ENCODE peak calls at places on chromosomes 1 and 21, in ten cellular contexts. H, Y, T, K, E, I, F, W, V and J are unnamed samples.

GRCh38 chr1:41486053-41486891 is 1.8 kb upstream of the EDN2 start:
- DNase-seq in H (no peak), Y (no peak), T (peak), K (no peak), E (no peak), I (no peak), F (no peak), W (no peak), V (no peak), J (no peak)

GRCh38 chr1:189859385-189859977 is 618.2 kb downstream of the BRINP3 start:
- DNase-seq in H (peak), Y (no peak), T (no peak), K (no peak), E (no peak), I (no peak), F (no peak), W (peak), V (no peak), J (peak)

GRCh38 chr1:119008483-119009299 is 20.5 kb upstream of the TBX15 start:
- DNase-seq in H (no peak), Y (no peak), T (peak), K (peak), E (peak), I (no peak), F (no peak), W (peak), V (peak), J (no peak)

GRCh38 chr1:152186556-152187285 is 27.7 kb upstream of the RPTN start:
- DNase-seq in H (no peak), Y (no peak), T (no peak), K (no peak), E (no peak), I (no peak), F (no peak), W (no peak), V (no peak), J (no peak)

GRCh38 chr1:214439352-214440119 is 111.9 kb downstream of the PTPN14 start:
- DNase-seq in H (no peak), Y (no peak), T (peak), K (no peak), E (peak), I (peak), F (no peak), W (peak), V (no peak), J (no peak)

GRCh38 chr1:227328405-227329019 is 10.2 kb upstream of the CDC42BPA start:
- DNase-seq in H (no peak), Y (no peak), T (no peak), K (no peak), E (no peak), I (no peak), F (no peak), W (no peak), V (no peak), J (no peak)

GRCh38 chr1:64489707-64490106 is 19.8 kb downstream of the CACHD1 start:
- DNase-seq in H (no peak), Y (no peak), T (no peak), K (no peak), E (no peak), I (no peak), F (no peak), W (no peak), V (no peak), J (no peak)

GRCh38 chr1:111754964-111755320 is 759 bp upstream of the DDX20 start:
- DNase-seq in H (peak), Y (no peak), T (peak), K (peak), E (no peak), I (no peak), F (no peak), W (no peak), V (peak), J (peak)

GRCh38 chr1:228463559-228464455 is 23.4 kb upstream of the RNF187 start:
- DNase-seq in H (peak), Y (no peak), T (peak), K (no peak), E (no peak), I (peak), F (peak), W (peak), V (no peak), J (peak)

GRCh38 chr1:69794831-69795230 is 227.1 kb downstream of the LRRC7 start:
- DNase-seq in H (no peak), Y (no peak), T (no peak), K (peak), E (no peak), I (no peak), F (no peak), W (no peak), V (no peak), J (no peak)

GRCh38 chr1:54312874-54313316 is 93.3 kb downstream of the SSBP3 start:
- DNase-seq in H (no peak), Y (no peak), T (peak), K (peak), E (no peak), I (no peak), F (no peak), W (peak), V (peak), J (no peak)

GRCh38 chr21:31429500-31429899 is 85.4 kb upstream of the TIAM1 start:
- DNase-seq in H (no peak), Y (no peak), T (no peak), K (no peak), E (no peak), I (no peak), F (no peak), W (no peak), V (no peak), J (no peak)

GRCh38 chr1:9655127-9655723 is 3.7 kb downstream of the PIK3CD start:
- DNase-seq in H (peak), Y (peak), T (no peak), K (no peak), E (no peak), I (peak), F (peak), W (no peak), V (no peak), J (peak)

GRCh38 chr1:218582646-218583045 is 237.5 kb downstream of the TGFB2 start:
- DNase-seq in H (no peak), Y (no peak), T (no peak), K (no peak), E (no peak), I (no peak), F (no peak), W (no peak), V (no peak), J (no peak)

GRCh38 chr1:146021046-146021445 is 489 bp downstream of the HJV start:
- DNase-seq in H (no peak), Y (no peak), T (no peak), K (no peak), E (no peak), I (no peak), F (no peak), W (no peak), V (no peak), J (no peak)

GRCh38 chr1:147586412-147586811 is 45.1 kb downstream of the BCL9 start:
- DNase-seq in H (no peak), Y (no peak), T (no peak), K (no peak), E (no peak), I (no peak), F (no peak), W (peak), V (no peak), J (no peak)

GRCh38 chr1:204359474-204360255 is at the start of gene PLEKHA6:
- DNase-seq in H (no peak), Y (no peak), T (peak), K (peak), E (peak), I (no peak), F (no peak), W (no peak), V (peak), J (no peak)

GRCh38 chr1:228478912-228479665 is 8.1 kb upstream of the RNF187 start:
- DNase-seq in H (no peak), Y (no peak), T (no peak), K (no peak), E (no peak), I (no peak), F (no peak), W (peak), V (no peak), J (no peak)

GRCh38 chr1:237386362-237387143 is 344.6 kb downstream of the RYR2 start:
- DNase-seq in H (no peak), Y (no peak), T (peak), K (no peak), E (no peak), I (no peak), F (no peak), W (no peak), V (peak), J (no peak)

GRCh38 chr21:26137379-26138060 is 33.0 kb downstream of the APP start:
- DNase-seq in H (no peak), Y (no peak), T (no peak), K (peak), E (no peak), I (no peak), F (no peak), W (no peak), V (no peak), J (no peak)

GRCh38 chr1:11925938-11926292 is 312 bp downstream of the KIAA2013 start:
- DNase-seq in H (no peak), Y (no peak), T (no peak), K (no peak), E (no peak), I (no peak), F (no peak), W (no peak), V (no peak), J (peak)

GRCh38 chr1:47174621-47175020 is 15.2 kb downstream of the PDZK1IP1 start:
- DNase-seq in H (no peak), Y (no peak), T (no peak), K (no peak), E (no peak), I (no peak), F (no peak), W (no peak), V (peak), J (peak)

GRCh38 chr21:41620541-41620940 is 112.6 kb upstream of the TMPRSS2 start:
- DNase-seq in H (no peak), Y (no peak), T (no peak), K (no peak), E (no peak), I (no peak), F (no peak), W (no peak), V (no peak), J (no peak)

GRCh38 chr1:164907666-164908065 is 348.7 kb downstream of the PBX1 start:
- DNase-seq in H (no peak), Y (no peak), T (no peak), K (no peak), E (no peak), I (no peak), F (no peak), W (no peak), V (no peak), J (no peak)

GRCh38 chr21:40176732-40177131 is 309.5 kb downstream of the PCP4 start:
- DNase-seq in H (no peak), Y (no peak), T (no peak), K (no peak), E (peak), I (no peak), F (no peak), W (no peak), V (no peak), J (no peak)

GRCh38 chr1:156961709-156962108 is 41.3 kb downstream of the LRRC71 start:
- DNase-seq in H (no peak), Y (no peak), T (no peak), K (peak), E (no peak), I (no peak), F (peak), W (peak), V (no peak), J (peak)

GRCh38 chr1:201259476-201260235 is 23.6 kb upstream of the PKP1 start:
- DNase-seq in H (no peak), Y (no peak), T (peak), K (peak), E (no peak), I (no peak), F (no peak), W (peak), V (peak), J (no peak)

GRCh38 chr1:22930235-22930912 is 42.3 kb downstream of the LACTBL1 start:
- DNase-seq in H (peak), Y (no peak), T (peak), K (peak), E (no peak), I (no peak), F (no peak), W (peak), V (peak), J (peak)

GRCh38 chr1:231691618-231692259 is 65.1 kb downstream of the DISC1 start:
- DNase-seq in H (no peak), Y (no peak), T (peak), K (no peak), E (no peak), I (no peak), F (no peak), W (peak), V (peak), J (no peak)